ENCODE peak calls at places on chromosome 13, in seven cellular contexts. One of them, this sample, is unnamed.

GRCh38 chr13:111385182-111385857 is 64.9 kb downstream of the TEX29 start:
- DNase-seq in NT2/D1: no peak
- DNase-seq in H1: no peak
- DNase-seq in HCT116: no peak
- DNase-seq in SK-N-SH: no peak
- DNase-seq in K562: no peak
- DNase-seq in GM12878: no peak
- DNase-seq in this sample: no peak

GRCh38 chr13:110388141-110388943 is 81.3 kb downstream of the COL4A2 start:
- DNase-seq in NT2/D1: no peak
- DNase-seq in H1: no peak
- DNase-seq in HCT116: no peak
- DNase-seq in SK-N-SH: peak
- DNase-seq in K562: no peak
- DNase-seq in GM12878: no peak
- DNase-seq in this sample: no peak

GRCh38 chr13:112696869-112697465 is 7.1 kb downstream of the ATP11A start:
- DNase-seq in NT2/D1: no peak
- DNase-seq in H1: no peak
- DNase-seq in HCT116: no peak
- DNase-seq in SK-N-SH: no peak
- DNase-seq in K562: no peak
- DNase-seq in GM12878: no peak
- DNase-seq in this sample: no peak

GRCh38 chr13:60756306-60756705 is 359.3 kb downstream of the TDRD3 start:
- DNase-seq in NT2/D1: no peak
- DNase-seq in H1: no peak
- DNase-seq in HCT116: no peak
- DNase-seq in SK-N-SH: no peak
- DNase-seq in K562: no peak
- DNase-seq in GM12878: no peak
- DNase-seq in this sample: no peak

GRCh38 chr13:89880201-89880600 is 1467.3 kb upstream of the MIR17HG start:
- DNase-seq in NT2/D1: no peak
- DNase-seq in H1: no peak
- DNase-seq in HCT116: no peak
- DNase-seq in SK-N-SH: no peak
- DNase-seq in K562: no peak
- DNase-seq in GM12878: no peak
- DNase-seq in this sample: no peak

GRCh38 chr13:46172531-46172991 is 9.4 kb downstream of the LCP1 start:
- DNase-seq in NT2/D1: no peak
- DNase-seq in H1: no peak
- DNase-seq in HCT116: no peak
- DNase-seq in SK-N-SH: no peak
- DNase-seq in K562: no peak
- DNase-seq in GM12878: no peak
- DNase-seq in this sample: no peak

GRCh38 chr13:46341112-46341711 is 45.8 kb downstream of the RUBCNL start:
- DNase-seq in NT2/D1: no peak
- DNase-seq in H1: no peak
- DNase-seq in HCT116: no peak
- DNase-seq in SK-N-SH: no peak
- DNase-seq in K562: no peak
- DNase-seq in GM12878: peak
- DNase-seq in this sample: no peak

GRCh38 chr13:113729329-113730019 is 29.6 kb upstream of the TMEM255B start:
- DNase-seq in NT2/D1: no peak
- DNase-seq in H1: no peak
- DNase-seq in HCT116: no peak
- DNase-seq in SK-N-SH: peak
- DNase-seq in K562: no peak
- DNase-seq in GM12878: no peak
- DNase-seq in this sample: no peak

GRCh38 chr13:34926513-34926912 is 15.6 kb upstream of the NBEA start:
- DNase-seq in NT2/D1: no peak
- DNase-seq in H1: no peak
- DNase-seq in HCT116: no peak
- DNase-seq in SK-N-SH: no peak
- DNase-seq in K562: no peak
- DNase-seq in GM12878: no peak
- DNase-seq in this sample: no peak

GRCh38 chr13:109114991-109115390 is 485.6 kb downstream of the MYO16 start:
- DNase-seq in NT2/D1: no peak
- DNase-seq in H1: no peak
- DNase-seq in HCT116: no peak
- DNase-seq in SK-N-SH: no peak
- DNase-seq in K562: no peak
- DNase-seq in GM12878: no peak
- DNase-seq in this sample: no peak

GRCh38 chr13:86446311-86446710 is 647.1 kb upstream of the SLITRK6 start:
- DNase-seq in NT2/D1: peak
- DNase-seq in H1: peak
- DNase-seq in HCT116: no peak
- DNase-seq in SK-N-SH: no peak
- DNase-seq in K562: no peak
- DNase-seq in GM12878: no peak
- DNase-seq in this sample: no peak

GRCh38 chr13:49046002-49046401 is 70.3 kb downstream of the FNDC3A start:
- DNase-seq in NT2/D1: no peak
- DNase-seq in H1: no peak
- DNase-seq in HCT116: no peak
- DNase-seq in SK-N-SH: no peak
- DNase-seq in K562: no peak
- DNase-seq in GM12878: no peak
- DNase-seq in this sample: no peak

GRCh38 chr13:73090116-73090811 is 31.5 kb downstream of the KLF5 start:
- DNase-seq in NT2/D1: peak
- DNase-seq in H1: peak
- DNase-seq in HCT116: peak
- DNase-seq in SK-N-SH: no peak
- DNase-seq in K562: peak
- DNase-seq in GM12878: no peak
- DNase-seq in this sample: peak

GRCh38 chr13:43785681-43786471 is 896 bp downstream of the ENOX1 start:
- DNase-seq in NT2/D1: no peak
- DNase-seq in H1: no peak
- DNase-seq in HCT116: no peak
- DNase-seq in SK-N-SH: peak
- DNase-seq in K562: no peak
- DNase-seq in GM12878: no peak
- DNase-seq in this sample: no peak

GRCh38 chr13:23629566-23630272 is 59.5 kb downstream of the TNFRSF19 start:
- DNase-seq in NT2/D1: no peak
- DNase-seq in H1: no peak
- DNase-seq in HCT116: no peak
- DNase-seq in SK-N-SH: no peak
- DNase-seq in K562: no peak
- DNase-seq in GM12878: no peak
- DNase-seq in this sample: peak
- TF ChIP-seq YY1 in NT2/D1: no peak
- TF ChIP-seq YY1 in H1: no peak
- TF ChIP-seq YY1 in HCT116: no peak
- TF ChIP-seq YY1 in SK-N-SH: no peak
- TF ChIP-seq YY1 in K562: no peak
- TF ChIP-seq YY1 in GM12878: no peak
- TF ChIP-seq YY1 in this sample: no peak

GRCh38 chr13:99944606-99945005 is 27.0 kb downstream of the ZIC5 start:
- DNase-seq in NT2/D1: no peak
- DNase-seq in H1: no peak
- DNase-seq in HCT116: no peak
- DNase-seq in SK-N-SH: no peak
- DNase-seq in K562: no peak
- DNase-seq in GM12878: no peak
- DNase-seq in this sample: no peak
- TF ChIP-seq YY1 in NT2/D1: no peak
- TF ChIP-seq YY1 in H1: no peak
- TF ChIP-seq YY1 in HCT116: no peak
- TF ChIP-seq YY1 in SK-N-SH: no peak
- TF ChIP-seq YY1 in K562: no peak
- TF ChIP-seq YY1 in GM12878: no peak
- TF ChIP-seq YY1 in this sample: no peak

GRCh38 chr13:25905411-25906010 is 146.3 kb downstream of the SHISA2 start:
- DNase-seq in NT2/D1: no peak
- DNase-seq in H1: no peak
- DNase-seq in HCT116: no peak
- DNase-seq in SK-N-SH: no peak
- DNase-seq in K562: no peak
- DNase-seq in GM12878: no peak
- DNase-seq in this sample: no peak
- TF ChIP-seq YY1 in NT2/D1: no peak
- TF ChIP-seq YY1 in H1: no peak
- TF ChIP-seq YY1 in HCT116: no peak
- TF ChIP-seq YY1 in SK-N-SH: no peak
- TF ChIP-seq YY1 in K562: no peak
- TF ChIP-seq YY1 in GM12878: no peak
- TF ChIP-seq YY1 in this sample: no peak

DNA sequence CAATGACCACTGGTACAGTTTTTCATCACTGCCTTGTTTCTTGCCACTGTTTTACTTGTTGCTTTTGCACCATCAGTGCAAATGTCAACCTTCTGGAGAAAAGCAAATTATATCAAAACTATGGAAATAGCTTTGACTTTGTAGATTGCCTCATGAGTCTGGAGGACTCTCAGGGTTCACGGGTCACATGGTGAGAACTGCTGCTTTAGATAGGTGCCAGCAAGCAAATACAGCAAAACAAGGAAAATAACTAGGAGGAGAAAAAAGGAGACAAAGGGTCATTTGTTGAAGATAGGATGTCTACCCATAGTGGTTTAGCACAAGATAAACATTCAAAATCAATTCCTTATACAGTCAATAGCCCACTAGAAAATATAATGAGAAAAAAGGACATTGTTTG is 33.1 kb downstream of the POLR1D start:
- DNase-seq in NT2/D1: no peak
- DNase-seq in H1: no peak
- DNase-seq in HCT116: no peak
- DNase-seq in SK-N-SH: no peak
- DNase-seq in K562: no peak
- DNase-seq in GM12878: no peak
- DNase-seq in this sample: peak
- TF ChIP-seq YY1 in NT2/D1: no peak
- TF ChIP-seq YY1 in H1: no peak
- TF ChIP-seq YY1 in HCT116: no peak
- TF ChIP-seq YY1 in SK-N-SH: no peak
- TF ChIP-seq YY1 in K562: no peak
- TF ChIP-seq YY1 in GM12878: no peak
- TF ChIP-seq YY1 in this sample: no peak

This sample was measured in HepG2.